ENCODE peak calls at places on chromosome 1, in seven cellular contexts. F, P, K, Q, C, X and R are unnamed samples.
A peak's percentile ranks its signal among the peaks of the same experiment; 100 is the strongest.

GRCh38 chr1:28359592-28360239 is 9.8 kb upstream of the PHACTR4 start:
- DNase-seq in X (peak; percentile 75), P (peak; percentile 80), C (peak; percentile 66), F (peak; percentile 64), K (peak; percentile 82), Q (peak; percentile 78), R (no peak)

GRCh38 chr1:78854556-78854955 is 152.0 kb downstream of the ADGRL4 start:
- DNase-seq in K (no peak), X (no peak), P (no peak), Q (no peak), C (no peak), F (no peak), R (no peak)

GRCh38 chr1:55188909-55189308 is 26.3 kb downstream of the USP24 start:
- DNase-seq in Q (no peak), K (no peak), F (no peak), X (no peak), C (no peak), P (no peak), R (no peak)

GRCh38 chr1:18486195-18486594 is 5.5 kb downstream of the KLHDC7A start:
- DNase-seq in K (no peak), X (no peak), C (no peak), F (no peak), P (no peak), Q (no peak), R (no peak)

GRCh38 chr1:28509705-28510349 is 4.0 kb downstream of the RCC1 start:
- DNase-seq in K (peak; percentile 38), F (no peak), X (peak; percentile 46), Q (no peak), C (no peak), P (peak; percentile 57), R (no peak)

GRCh38 chr1:41499591-41499990 is 15.1 kb upstream of the EDN2 start:
- DNase-seq in Q (no peak), C (no peak), X (no peak), K (no peak), P (no peak), F (no peak), R (no peak)

GRCh38 chr1:103230061-103230460 is 121.7 kb upstream of the COL11A1 start:
- DNase-seq in F (peak; percentile 51), Q (no peak), K (peak; percentile 85), C (no peak), X (no peak), P (peak; percentile 67), R (no peak)

GRCh38 chr1:228164561-228165371 is 838 bp upstream of the IBA57 start:
- DNase-seq in X (no peak), P (no peak), Q (no peak), C (no peak), F (no peak), K (no peak), R (no peak)

GRCh38 chr1:162627662-162628296 is 4.5 kb upstream of the DDR2 start:
- DNase-seq in F (peak; percentile 53), K (peak; percentile 73), C (no peak), X (peak; percentile 60), P (peak; percentile 68), Q (no peak), R (no peak)

GRCh38 chr1:228804640-228805413 is 69.5 kb downstream of the RHOU start:
- DNase-seq in K (no peak), C (no peak), F (no peak), P (no peak), Q (no peak), X (peak; percentile 59), R (no peak)

DNA sequence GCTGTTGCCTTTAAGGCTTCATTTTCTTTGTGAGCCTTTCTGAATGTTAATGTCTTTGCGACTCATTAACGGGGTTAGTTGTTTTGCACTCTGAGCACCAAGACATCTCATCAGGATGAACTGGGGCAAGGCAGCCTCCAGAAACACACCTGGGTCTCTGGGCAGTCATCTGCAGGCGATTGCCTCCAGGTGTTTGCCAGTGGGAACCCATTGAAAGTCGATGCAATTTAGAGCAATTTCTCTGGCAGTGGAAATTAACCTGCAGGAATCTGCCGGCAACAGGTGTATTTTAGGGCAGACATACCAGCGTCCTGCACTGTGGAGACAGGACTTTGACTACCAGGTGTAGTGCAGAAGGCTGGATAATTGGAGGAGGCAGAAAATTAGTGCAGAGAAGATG is 661.0 kb upstream of the PTBP2 start:
- DNase-seq in K (no peak), C (no peak), F (no peak), X (no peak), Q (no peak), P (no peak), R (no peak)
- H3K4me3 ChIP-seq in K (no peak overlapping the region), C (no peak overlapping the region), F (no peak overlapping the region), X (no peak overlapping the region), Q (no peak overlapping the region), P (no peak overlapping the region), R (no peak overlapping the region)

DNA sequence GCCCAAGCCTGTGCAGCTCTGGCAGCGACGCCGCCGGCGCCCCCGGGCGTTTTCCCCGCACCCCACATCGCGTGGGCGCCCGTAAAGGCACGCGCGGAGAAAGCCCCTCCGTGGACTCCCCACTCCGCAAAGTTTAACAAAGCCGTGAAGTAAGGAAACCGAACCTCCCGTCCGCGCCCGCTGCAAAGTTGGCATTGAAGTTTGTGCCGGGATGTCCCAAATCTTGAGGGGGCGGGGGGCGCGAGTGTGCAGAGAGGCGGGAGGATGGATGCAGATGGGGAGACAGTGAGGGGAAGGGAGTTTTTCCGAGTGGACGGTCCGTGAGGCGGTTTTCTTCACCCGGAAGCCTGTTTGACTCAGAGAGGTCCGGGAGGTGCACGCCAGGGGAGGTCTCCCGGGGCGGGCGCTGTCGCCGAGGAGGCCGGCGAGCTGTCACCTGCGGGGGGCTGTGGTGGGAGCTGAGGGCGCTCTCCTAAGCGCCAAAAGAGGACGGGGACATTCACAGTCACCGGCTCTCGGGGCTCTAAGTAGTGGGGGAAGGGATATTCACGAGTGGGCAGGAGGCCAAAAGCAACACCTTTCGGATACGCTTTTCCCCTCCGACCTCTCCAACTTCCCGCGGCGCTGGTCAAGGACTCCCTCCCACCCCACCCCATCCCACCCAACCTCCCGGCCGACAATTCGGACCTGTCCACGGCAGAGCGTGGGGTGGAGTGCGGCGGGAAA is 1.3 kb downstream of the WLS start:
- DNase-seq in X (peak; percentile 20), Q (no peak), F (no peak), P (peak; percentile 40), K (no peak), C (peak; percentile 55), R (no peak)
- H3K4me3 ChIP-seq in X (peak overlapping the region; percentile 93), Q (no peak overlapping the region), F (peak overlapping the region; percentile 82), P (peak overlapping the region; percentile 64), K (peak overlapping the region; percentile 79), C (peak overlapping the region; percentile 74), R (peak overlapping the region; percentile 59)

DNA sequence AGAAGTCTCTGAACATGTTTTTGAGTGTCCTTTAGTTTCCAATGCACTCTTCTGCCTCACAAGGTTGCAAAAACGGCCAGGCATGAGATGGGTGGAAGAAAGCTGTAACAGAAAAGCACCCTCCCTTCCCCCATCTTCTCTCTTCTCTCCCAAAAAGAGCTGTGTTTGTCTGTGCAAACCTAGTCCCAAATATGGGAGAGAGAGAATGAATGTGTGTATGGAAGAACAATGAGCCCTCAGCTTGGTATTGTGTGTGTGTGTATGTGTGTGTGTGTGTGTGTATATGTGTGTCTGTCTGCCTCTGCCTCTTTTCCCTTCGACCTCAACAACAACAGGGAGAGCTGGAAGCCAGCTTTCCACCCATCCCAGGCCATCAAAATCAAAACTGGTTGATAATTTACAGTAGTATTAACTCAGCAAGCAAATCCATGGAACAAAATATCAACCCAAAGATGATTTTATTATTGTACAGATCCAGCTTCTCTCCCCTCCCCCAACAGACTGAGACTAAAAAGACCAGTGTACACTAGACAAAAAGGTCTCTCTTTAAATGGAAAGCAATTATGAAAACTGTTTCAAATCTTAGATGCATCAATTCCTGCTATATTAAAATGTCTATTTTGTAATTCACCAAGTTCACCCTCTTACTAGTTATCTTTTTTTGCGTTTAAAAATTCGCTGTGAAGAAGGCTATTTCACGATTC is 1.7 kb downstream of the RERE start:
- DNase-seq in K (peak; percentile 39), X (peak; percentile 46), Q (no peak), C (no peak), P (peak; percentile 55), F (no peak), R (no peak)
- H3K4me3 ChIP-seq in K (peak overlapping the region; percentile 80), X (peak overlapping the region; percentile 100), Q (peak overlapping the region; percentile 80), C (peak overlapping the region; percentile 90), P (peak overlapping the region; percentile 85), F (peak overlapping the region; percentile 82), R (peak overlapping the region; percentile 57)

DNA sequence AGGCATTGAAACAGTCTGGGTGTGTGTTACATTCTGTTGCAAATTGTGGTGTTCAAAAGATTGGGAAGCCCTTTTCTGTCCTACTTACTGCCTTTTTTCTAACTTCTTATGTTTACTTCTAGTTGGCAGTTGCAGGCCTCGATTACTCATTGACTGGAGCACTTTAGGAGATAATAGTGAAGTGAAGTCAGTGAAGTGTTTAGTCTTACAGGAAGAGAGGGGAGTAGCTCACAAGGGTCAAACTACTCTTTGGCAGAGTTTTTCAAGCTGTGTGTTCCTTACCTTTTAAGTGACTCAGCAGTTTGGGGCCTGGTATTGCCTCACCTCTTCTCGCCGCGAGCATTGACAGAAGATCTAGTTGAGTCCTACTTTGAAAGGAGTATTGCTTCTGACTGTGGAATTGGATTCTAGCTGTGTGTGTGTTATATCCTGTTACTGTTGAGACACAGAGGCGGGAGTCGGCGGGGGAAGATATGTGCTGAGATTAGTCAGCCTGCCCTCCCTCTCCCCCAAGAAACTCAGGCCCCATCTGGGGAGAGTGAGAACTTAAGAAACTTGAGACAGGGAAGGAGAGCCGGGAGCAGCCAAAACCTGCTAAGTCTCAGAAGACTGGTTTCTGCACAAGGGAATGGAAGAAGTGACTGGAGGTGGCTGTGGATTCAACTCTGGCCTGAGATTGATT is 19.3 kb downstream of the AHCYL1 start:
- DNase-seq in F (peak; percentile 99), C (peak; percentile 71), P (peak; percentile 98), X (peak; percentile 98), Q (no peak), K (peak; percentile 99), R (peak; percentile 93)
- H3K4me3 ChIP-seq in F (peak overlapping the region; percentile 29), C (no peak overlapping the region), P (peak overlapping the region; percentile 3), X (no peak overlapping the region), Q (no peak overlapping the region), K (peak overlapping the region; percentile 51), R (no peak overlapping the region)

GRCh38 chr1:16144325-16145029 is 11.4 kb downstream of the EPHA2 start:
- DNase-seq in X (no peak), C (no peak), F (no peak), K (no peak), P (no peak), Q (no peak), R (no peak)
- H3K4me3 ChIP-seq in X (no peak overlapping the region), C (peak overlapping the region; percentile 31), F (no peak overlapping the region), K (no peak overlapping the region), P (no peak overlapping the region), Q (no peak overlapping the region), R (peak overlapping the region; percentile 13)

GRCh38 chr1:157700305-157700704 is 264 bp downstream of the FCRL3 start:
- DNase-seq in Q (no peak), C (no peak), F (no peak), X (no peak), P (no peak), K (no peak), R (no peak)
- H3K4me3 ChIP-seq in Q (peak overlapping the region; percentile 34), C (no peak overlapping the region), F (no peak overlapping the region), X (no peak overlapping the region), P (no peak overlapping the region), K (no peak overlapping the region), R (no peak overlapping the region)